ENCODE peak calls at places on chromosomes 2 and 18, in four cellular contexts. L is K562, F is GM12878, I is HepG2. D is an unnamed sample. For H3K9me3, the result is how much of the 10 kb centered on the place peaks cover.

GRCh38 chr2:218826791-218827190 is 4.8 kb downstream of the PRKAG3 start:
- DNase-seq in I (no peak), F (no peak), L (no peak), D (no peak)

GRCh38 chr18:63979409-63979908 is 9.6 kb downstream of the SERPINB8 start:
- DNase-seq in L (peak), F (no peak), I (peak), D (peak)

GRCh38 chr2:204901591-204901990 is 356.3 kb downstream of the PARD3B start:
- DNase-seq in F (no peak), I (no peak), L (no peak), D (no peak)

GRCh38 chr2:32553829-32554432 is 73.9 kb upstream of the TTC27 start:
- DNase-seq in F (peak), I (peak), L (peak), D (peak)

GRCh38 chr2:27966466-27966865 is 75.9 kb downstream of the BABAM2 start:
- DNase-seq in L (no peak), I (no peak), F (no peak), D (peak)

GRCh38 chr18:32318581-32318980 is 128.7 kb downstream of the MEP1B start:
- DNase-seq in L (no peak), I (no peak), F (no peak), D (no peak)

GRCh38 chr2:226643550-226644275 is 155.9 kb downstream of the IRS1 start:
- DNase-seq in L (no peak), I (no peak), F (no peak), D (no peak)

GRCh38 chr2:100610381-100610831 is 47.6 kb downstream of the PDCL3 start:
- DNase-seq in I (peak), L (peak), F (no peak), D (peak)

GRCh38 chr2:44016282-44016681 is 20.5 kb upstream of the LRPPRC start:
- DNase-seq in L (peak), F (no peak), I (peak), D (no peak)

GRCh38 chr2:142944721-142945120 is 67.3 kb downstream of the KYNU start:
- DNase-seq in I (no peak), L (no peak), F (no peak), D (no peak)

GRCh38 chr2:205245652-205246051 is 436.6 kb upstream of the NRP2 start:
- DNase-seq in I (no peak), L (no peak), F (no peak), D (no peak)

GRCh38 chr2:70322518-70322917 is 20.7 kb upstream of the FAM136A start:
- DNase-seq in I (no peak), F (no peak), L (no peak), D (no peak)

GRCh38 chr2:170815746-170816498 is 765 bp upstream of the GAD1 start:
- DNase-seq in I (peak), L (peak), F (no peak), D (peak)

GRCh38 chr2:212897296-212897695 is 254.1 kb downstream of the IKZF2 start:
- DNase-seq in L (no peak), F (no peak), I (no peak), D (no peak)

GRCh38 chr18:12679183-12679786 is 21.4 kb upstream of the SPIRE1 start:
- DNase-seq in L (no peak), F (no peak), I (no peak), D (no peak)

GRCh38 chr18:10230072-10230471 is 224.4 kb upstream of the APCDD1 start:
- DNase-seq in F (no peak), I (peak), L (peak), D (no peak)

GRCh38 chr18:10225300-10225699 is 229.1 kb upstream of the APCDD1 start:
- DNase-seq in F (no peak), I (no peak), L (no peak), D (no peak)

GRCh38 chr18:10231220-10231619 is 223.2 kb upstream of the APCDD1 start:
- DNase-seq in F (no peak), I (no peak), L (no peak), D (no peak)

GRCh38 chr18:10228380-10228779 is 226.1 kb upstream of the APCDD1 start:
- DNase-seq in I (no peak), F (no peak), L (no peak), D (no peak)

DNA sequence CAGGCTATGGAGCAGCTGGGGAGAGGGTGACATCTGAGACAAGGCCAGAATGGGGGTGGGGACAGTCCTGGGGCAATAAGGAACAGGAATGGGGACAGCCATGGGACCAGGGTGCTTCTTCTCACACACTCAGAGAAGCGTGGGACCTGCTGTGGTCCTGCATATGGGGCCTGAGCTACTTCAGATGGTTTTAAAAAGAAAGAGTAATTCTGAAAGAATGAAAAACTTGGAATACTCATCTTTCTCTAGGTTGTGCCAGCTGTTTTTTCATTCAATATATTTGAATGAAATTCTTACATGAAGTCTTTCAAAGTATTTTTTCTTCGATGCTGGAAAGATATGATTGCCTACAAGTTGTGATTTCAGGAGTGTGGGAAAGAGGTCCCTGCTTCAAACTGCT is 227.5 kb upstream of the APCDD1 start:
- DNase-seq in I (no peak), L (no peak), F (no peak), D (no peak)
- H3K9me3 ChIP-seq in I (under half), L (under half), F (under half), D (under half)

GRCh38 chr18:28176674-28176932 is 327 bp downstream of the CDH2 start:
- DNase-seq in F (no peak), I (no peak), L (no peak), D (no peak)

GRCh38 chr18:28175930-28176673 is 828 bp downstream of the CDH2 start:
- DNase-seq in L (no peak), I (no peak), F (no peak), D (peak)

GRCh38 chr18:28174181-28174906 is 2.6 kb downstream of the CDH2 start:
- DNase-seq in L (no peak), I (peak), F (no peak), D (no peak)

GRCh38 chr18:28176933-28177827 is at the start of gene CDH2:
- DNase-seq in F (no peak), L (no peak), I (peak), D (peak)

DNA sequence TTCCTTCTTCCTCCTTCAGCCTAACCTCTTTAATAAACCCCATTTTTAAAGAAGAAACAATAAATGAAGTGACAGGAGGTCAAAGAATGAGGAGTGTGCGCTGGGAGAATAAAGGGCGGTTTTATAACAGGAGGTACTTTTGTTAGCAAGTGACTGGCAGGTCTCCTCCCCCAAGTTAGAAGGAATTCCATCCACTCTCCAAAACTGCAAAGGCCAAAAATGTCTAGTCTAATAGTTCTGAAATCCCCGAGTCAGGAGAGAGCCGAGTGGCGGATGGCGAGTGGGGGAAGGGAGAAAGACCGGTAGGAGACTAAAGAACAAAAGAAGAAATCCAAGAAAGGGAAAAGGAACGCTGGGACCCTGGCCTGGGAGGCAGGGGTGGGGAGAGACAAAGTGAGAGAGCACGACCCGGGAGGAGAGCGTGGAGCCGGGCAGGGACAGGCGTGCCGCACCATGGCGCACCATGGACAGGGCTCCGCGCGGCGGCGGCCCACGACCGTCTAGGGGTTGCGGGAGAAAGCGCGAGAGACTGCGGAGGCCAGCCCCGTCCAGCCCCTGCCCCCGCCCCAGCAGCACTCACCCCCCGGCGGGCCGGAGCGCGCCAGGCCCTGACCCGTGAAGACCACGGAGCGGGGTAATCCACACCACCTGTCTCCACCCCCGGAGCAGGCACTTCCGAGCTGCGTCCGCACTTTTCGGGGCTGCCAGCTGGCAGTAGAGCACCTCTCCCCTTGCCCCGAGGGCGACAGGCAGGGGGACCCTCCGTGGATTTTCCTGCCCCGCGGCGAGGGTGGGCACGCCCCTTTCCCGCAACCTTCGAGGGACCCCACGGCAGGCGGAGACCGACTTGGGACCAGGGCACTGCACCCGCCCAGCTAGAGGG is 1.6 kb downstream of the CDH2 start:
- DNase-seq in F (no peak), I (peak), L (no peak), D (peak)
- TF ChIP-seq NFIC in F (no peak), I (no peak), L (no peak), D (no peak)

GRCh38 chr2:95215018-95215612 is 7.8 kb downstream of the ZNF892 start:
- DNase-seq in I (no peak), F (no peak), L (no peak), D (no peak)
- H3K9me3 ChIP-seq in I (half or more), F (under half), L (under half), D (under half)

DNA sequence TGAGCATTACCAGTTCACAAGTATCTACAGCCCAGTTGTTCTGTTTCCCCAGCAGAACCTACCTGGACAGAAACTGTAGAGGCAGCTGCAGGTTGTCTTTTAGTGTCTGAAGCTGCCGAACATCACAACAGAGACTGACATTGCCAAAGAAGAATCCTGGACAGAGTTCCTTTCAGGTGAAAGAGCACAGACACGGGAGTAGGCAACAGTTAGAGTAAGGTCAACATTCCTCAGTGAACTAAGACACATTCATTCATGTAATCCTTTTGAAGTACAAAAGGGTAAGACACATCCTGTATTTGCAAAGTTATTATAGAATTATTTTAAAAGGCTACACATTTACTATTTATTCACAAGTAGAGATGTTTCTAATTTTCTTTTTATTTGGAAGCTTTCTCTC is 14.3 kb downstream of the NPC1 start:
- DNase-seq in L (no peak), F (no peak), I (peak), D (no peak)
- TF ChIP-seq NFIC in L (no peak), F (no peak), I (peak), D (no peak)

GRCh38 chr2:62738981-62739936 is 33.7 kb downstream of the EHBP1 start:
- DNase-seq in L (no peak), F (no peak), I (no peak), D (no peak)
- H3K9me3 ChIP-seq in L (under half), F (under half), I (under half), D (under half)

GRCh38 chr2:156175946-156176345 is 156.6 kb downstream of the NR4A2 start:
- DNase-seq in I (no peak), F (no peak), L (no peak), D (no peak)

GRCh38 chr2:156177654-156178053 is 154.9 kb downstream of the NR4A2 start:
- DNase-seq in F (no peak), I (peak), L (no peak), D (no peak)

GRCh38 chr2:156182132-156182531 is 150.4 kb downstream of the NR4A2 start:
- DNase-seq in L (no peak), I (peak), F (no peak), D (no peak)

DNA sequence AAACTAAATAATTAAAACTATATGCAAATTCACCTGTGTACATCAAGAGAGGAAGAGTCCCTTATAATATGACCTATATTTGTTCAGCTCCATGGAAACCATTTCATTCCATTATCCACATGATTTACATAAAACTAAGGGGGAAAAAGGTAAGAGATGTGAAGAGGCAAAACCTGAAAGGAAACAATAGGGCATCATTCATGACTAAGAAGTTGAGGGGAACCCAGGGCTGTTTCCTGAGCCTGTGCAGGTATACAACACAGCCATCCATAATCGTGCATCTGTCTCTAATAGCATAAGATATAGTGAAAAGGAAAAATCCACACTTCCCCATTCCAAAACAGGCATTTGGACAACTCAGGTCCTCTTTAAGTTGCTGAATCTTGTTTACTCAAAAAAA is 151.3 kb downstream of the NR4A2 start:
- DNase-seq in F (no peak), I (no peak), L (no peak), D (no peak)
- TF ChIP-seq NFIC in F (no peak), I (no peak), L (no peak), D (no peak)

DNA sequence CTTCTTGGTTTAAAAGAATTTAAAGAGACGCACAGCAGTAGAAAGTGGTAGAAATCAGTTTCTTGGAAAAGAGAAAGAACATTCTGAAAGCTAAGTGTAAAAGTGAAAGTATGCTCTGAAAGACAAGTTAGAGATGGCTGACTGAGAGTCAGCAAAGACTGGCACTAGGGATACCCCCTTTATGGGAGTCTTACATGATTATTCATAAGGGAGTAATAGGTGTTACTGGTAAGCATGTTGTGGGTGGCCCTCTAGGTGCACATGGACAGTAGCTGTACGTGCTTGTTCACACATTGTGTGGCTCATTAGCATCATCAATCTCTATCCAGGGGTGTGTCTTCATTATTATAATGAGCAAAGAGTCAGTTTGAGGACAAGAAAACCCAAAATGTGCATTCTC is 816.2 kb downstream of the CBLN2 start:
- DNase-seq in F (no peak), L (no peak), I (no peak), D (no peak)
- H3K9me3 ChIP-seq in F (under half), L (under half), I (under half), D (under half)

GRCh38 chr18:45954070-45954712 is 12.9 kb downstream of the EPG5 start:
- DNase-seq in F (no peak), L (no peak), I (no peak), D (no peak)
- TF ChIP-seq NFIC in F (no peak), L (no peak), I (no peak), D (peak)

GRCh38 chr18:78973357-78974083 is 6.1 kb upstream of the SALL3 start:
- DNase-seq in L (no peak), F (no peak), I (no peak), D (no peak)
- H3K9me3 ChIP-seq in L (under half), F (under half), I (under half), D (under half)

DNA sequence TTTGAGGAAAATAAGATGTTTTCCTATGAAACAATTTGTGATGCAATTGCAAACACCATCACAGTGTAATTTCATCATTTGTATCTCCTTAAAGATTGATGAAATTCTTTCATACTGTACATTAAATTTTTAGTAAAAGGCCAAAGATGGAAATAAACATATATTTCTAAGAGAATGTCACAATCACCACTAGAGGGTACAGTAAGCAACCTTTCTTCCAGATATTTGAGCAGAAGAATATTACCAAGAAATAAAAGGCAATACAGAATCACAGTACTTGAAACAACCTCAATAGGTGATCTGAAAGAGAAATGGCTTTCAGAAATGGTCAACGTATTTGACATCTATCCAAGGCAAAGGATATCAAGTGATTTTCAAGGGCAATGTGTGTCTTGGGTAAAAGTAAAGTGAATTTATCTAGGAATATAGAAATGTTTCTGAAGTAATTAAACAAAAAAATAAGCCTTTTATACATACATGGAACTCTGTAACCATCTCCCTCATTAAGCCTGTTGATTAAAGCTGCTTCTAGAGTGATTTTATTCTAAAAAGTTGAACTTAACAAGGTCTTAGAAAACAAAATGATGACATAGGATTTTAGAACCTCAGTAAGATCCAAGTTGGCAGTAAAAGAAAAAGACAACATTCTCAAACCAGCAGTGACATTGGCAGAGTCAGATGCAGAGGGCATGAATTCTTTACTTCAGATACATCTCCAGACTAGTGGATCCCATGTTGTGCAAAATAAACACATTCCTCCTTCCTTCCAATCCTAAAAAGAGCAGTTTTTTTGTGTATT is 90.3 kb upstream of the SESTD1 start:
- DNase-seq in L (no peak), I (no peak), F (no peak), D (no peak)
- TF ChIP-seq NFIC in L (no peak), I (no peak), F (no peak), D (no peak)